ENCODE peak calls at places on chromosomes 2 and 18, in nine cellular contexts. One of them, this sample, is unnamed.
A peak's percentile ranks its signal among the peaks of the same experiment; 100 is the strongest.

GRCh38 chr2:108945969-108946368 is 43.1 kb downstream of the EDAR start:
- DNase-seq in GM23338: no peak
- DNase-seq in 8988T: no peak
- DNase-seq in iris pigment epithelial cell: no peak
- DNase-seq in COR-L47: no peak
- DNase-seq in left ventricle myocardium superior: peak; percentile 92
- DNase-seq in activated CD4-positive, alpha-beta T cell treated with anti-CD3 and anti-CD28 coated beads, Interleukin-2, amount 10 ng/mL, durations not matched to agents 7 days and 5 days: no peak
- DNase-seq in ovary: no peak
- DNase-seq in NCI-H1436: no peak
- DNase-seq in this sample: no peak

GRCh38 chr2:233498126-233498525 is 68.5 kb downstream of the USP40 start:
- DNase-seq in GM23338: no peak
- DNase-seq in 8988T: no peak
- DNase-seq in iris pigment epithelial cell: no peak
- DNase-seq in COR-L47: no peak
- DNase-seq in left ventricle myocardium superior: no peak
- DNase-seq in activated CD4-positive, alpha-beta T cell treated with anti-CD3 and anti-CD28 coated beads, Interleukin-2, amount 10 ng/mL, durations not matched to agents 7 days and 5 days: no peak
- DNase-seq in ovary: no peak
- DNase-seq in NCI-H1436: no peak
- DNase-seq in this sample: no peak

GRCh38 chr2:10084567-10084910 is 4.3 kb upstream of the CYS1 start:
- DNase-seq in GM23338: no peak
- DNase-seq in 8988T: no peak
- DNase-seq in iris pigment epithelial cell: no peak
- DNase-seq in COR-L47: no peak
- DNase-seq in left ventricle myocardium superior: no peak
- DNase-seq in activated CD4-positive, alpha-beta T cell treated with anti-CD3 and anti-CD28 coated beads, Interleukin-2, amount 10 ng/mL, durations not matched to agents 7 days and 5 days: no peak
- DNase-seq in ovary: no peak
- DNase-seq in NCI-H1436: no peak
- DNase-seq in this sample: no peak

GRCh38 chr18:11955299-11956029 is 25.8 kb upstream of the IMPA2 start:
- DNase-seq in GM23338: peak; percentile 51
- DNase-seq in 8988T: no peak
- DNase-seq in iris pigment epithelial cell: peak; percentile 93
- DNase-seq in COR-L47: no peak
- DNase-seq in left ventricle myocardium superior: peak; percentile 44
- DNase-seq in activated CD4-positive, alpha-beta T cell treated with anti-CD3 and anti-CD28 coated beads, Interleukin-2, amount 10 ng/mL, durations not matched to agents 7 days and 5 days: no peak
- DNase-seq in ovary: no peak
- DNase-seq in NCI-H1436: no peak
- DNase-seq in this sample: peak; percentile 94

GRCh38 chr2:180722551-180723239 is 257.7 kb upstream of the UBE2E3 start:
- DNase-seq in GM23338: no peak
- DNase-seq in 8988T: no peak
- DNase-seq in iris pigment epithelial cell: peak; percentile 74
- DNase-seq in COR-L47: no peak
- DNase-seq in left ventricle myocardium superior: no peak
- DNase-seq in activated CD4-positive, alpha-beta T cell treated with anti-CD3 and anti-CD28 coated beads, Interleukin-2, amount 10 ng/mL, durations not matched to agents 7 days and 5 days: no peak
- DNase-seq in ovary: no peak
- DNase-seq in NCI-H1436: no peak
- DNase-seq in this sample: peak; percentile 71

GRCh38 chr18:58337688-58338087 is 291.2 kb downstream of the ALPK2 start:
- DNase-seq in GM23338: no peak
- DNase-seq in 8988T: no peak
- DNase-seq in iris pigment epithelial cell: no peak
- DNase-seq in COR-L47: no peak
- DNase-seq in left ventricle myocardium superior: no peak
- DNase-seq in activated CD4-positive, alpha-beta T cell treated with anti-CD3 and anti-CD28 coated beads, Interleukin-2, amount 10 ng/mL, durations not matched to agents 7 days and 5 days: no peak
- DNase-seq in ovary: no peak
- DNase-seq in NCI-H1436: no peak
- DNase-seq in this sample: no peak

GRCh38 chr2:17133052-17133671 is 385.1 kb downstream of the RAD51AP2 start:
- DNase-seq in GM23338: no peak
- DNase-seq in 8988T: no peak
- DNase-seq in iris pigment epithelial cell: no peak
- DNase-seq in COR-L47: no peak
- DNase-seq in left ventricle myocardium superior: no peak
- DNase-seq in activated CD4-positive, alpha-beta T cell treated with anti-CD3 and anti-CD28 coated beads, Interleukin-2, amount 10 ng/mL, durations not matched to agents 7 days and 5 days: no peak
- DNase-seq in ovary: no peak
- DNase-seq in NCI-H1436: no peak
- DNase-seq in this sample: no peak

GRCh38 chr2:235106874-235107639 is 155.2 kb downstream of the SH3BP4 start:
- DNase-seq in GM23338: peak; percentile 84
- DNase-seq in 8988T: peak; percentile 58
- DNase-seq in iris pigment epithelial cell: peak; percentile 69
- DNase-seq in COR-L47: peak; percentile 39
- DNase-seq in left ventricle myocardium superior: peak; percentile 76
- DNase-seq in activated CD4-positive, alpha-beta T cell treated with anti-CD3 and anti-CD28 coated beads, Interleukin-2, amount 10 ng/mL, durations not matched to agents 7 days and 5 days: no peak
- DNase-seq in ovary: peak; percentile 76
- DNase-seq in NCI-H1436: peak; percentile 66
- DNase-seq in this sample: peak; percentile 68

GRCh38 chr2:102021776-102022175 is 30.0 kb downstream of the IL1R2 start:
- DNase-seq in GM23338: no peak
- DNase-seq in 8988T: no peak
- DNase-seq in iris pigment epithelial cell: peak; percentile 60
- DNase-seq in COR-L47: no peak
- DNase-seq in left ventricle myocardium superior: no peak
- DNase-seq in activated CD4-positive, alpha-beta T cell treated with anti-CD3 and anti-CD28 coated beads, Interleukin-2, amount 10 ng/mL, durations not matched to agents 7 days and 5 days: no peak
- DNase-seq in ovary: no peak
- DNase-seq in NCI-H1436: no peak
- DNase-seq in this sample: no peak